ENCODE peak calls at places on chromosome 14, in six cellular contexts. G is NCI-H2081 treated with DMSO at 0.1 percent for 48 hours; P is heart right ventricle; O is CD8-positive, alpha-beta T cell; H is transverse colon; B is left kidney. U is an unnamed sample.
A peak's percentile ranks its signal among the peaks of the same experiment; 100 is the strongest.

GRCh38 chr14:74635831-74636230 is 23.8 kb upstream of the LTBP2 start:
- DNase-seq in G (no peak), P (no peak), O (no peak), H (no peak), B (no peak), U (no peak)

GRCh38 chr14:91774138-91775096 is 42.5 kb upstream of the CATSPERB start:
- DNase-seq in G (no peak), P (no peak), O (no peak), H (no peak), B (peak; percentile 6), U (no peak)

GRCh38 chr14:75835156-75836141 is 146.3 kb downstream of the TGFB3 start:
- DNase-seq in G (no peak), P (no peak), O (no peak), H (no peak), B (no peak), U (peak; percentile 36)

GRCh38 chr14:92409069-92409468 is 86.1 kb downstream of the SLC24A4 start:
- DNase-seq in G (no peak), P (peak; percentile 23), O (no peak), H (peak; percentile 17), B (no peak), U (no peak)

GRCh38 chr14:62053188-62053587 is 291.0 kb downstream of the SNAPC1 start:
- DNase-seq in G (no peak), P (no peak), O (no peak), H (no peak), B (no peak), U (no peak)

GRCh38 chr14:67722293-67722692 is 20.6 kb downstream of the RDH12 start:
- DNase-seq in G (no peak), P (peak; percentile 72), O (no peak), H (peak; percentile 34), B (peak; percentile 54), U (peak; percentile 51)

GRCh38 chr14:103742499-103743255 is 27.1 kb downstream of the ZFYVE21 start:
- DNase-seq in G (no peak), P (no peak), O (no peak), H (no peak), B (no peak), U (no peak)

GRCh38 chr14:75343914-75344313 is 65.3 kb downstream of the FOS start:
- DNase-seq in G (no peak), P (no peak), O (no peak), H (no peak), B (no peak), U (no peak)

GRCh38 chr14:59028476-59029202 is 159.8 kb upstream of the DAAM1 start:
- DNase-seq in G (no peak), P (peak; percentile 25), O (no peak), H (peak; percentile 64), B (peak; percentile 95), U (peak; percentile 95)

GRCh38 chr14:99676657-99677056 is 7.4 kb upstream of the CYP46A1 start:
- DNase-seq in G (no peak), P (no peak), O (no peak), H (no peak), B (no peak), U (no peak)